ENCODE peak calls at places on chromosomes 7 and 10, in six cellular contexts. S is thoracic aorta, X is thyroid gland, U is heart right ventricle, Z is cardiac muscle cell, I is lower lobe of right lung. G is an unnamed sample. For H3K4me1, the result is how much of the 10 kb centered on the place peaks cover.

GRCh38 chr7:54874804-54875203 is 115.8 kb upstream of the SEC61G start:
- DNase-seq in S (no peak), X (no peak), U (no peak), Z (no peak), I (no peak), G (no peak)

GRCh38 chr10:80196270-80196949 is 8.9 kb downstream of the ANXA11 start:
- DNase-seq in S (peak), X (peak), U (no peak), Z (peak), I (peak), G (peak)

GRCh38 chr7:5143935-5144903 is 45.8 kb upstream of the WIPI2 start:
- DNase-seq in S (no peak), X (no peak), U (no peak), Z (no peak), I (no peak), G (peak)

GRCh38 chr7:148661471-148661870 is 37.2 kb upstream of the CUL1 start:
- DNase-seq in S (no peak), X (no peak), U (no peak), Z (no peak), I (no peak), G (no peak)

GRCh38 chr10:77592946-77593636 is 44.5 kb downstream of the KCNMA1 start:
- DNase-seq in S (peak), X (no peak), U (no peak), Z (no peak), I (no peak), G (no peak)

GRCh38 chr10:6069101-6069931 is 7.1 kb upstream of the IL2RA start:
- DNase-seq in S (no peak), X (no peak), U (no peak), Z (no peak), I (no peak), G (no peak)

GRCh38 chr10:571643-572042 is 117.8 kb downstream of the DIP2C start:
- DNase-seq in S (no peak), X (no peak), U (no peak), Z (no peak), I (peak), G (no peak)

GRCh38 chr7:2165610-2166594 is 66.8 kb downstream of the MAD1L1 start:
- DNase-seq in S (no peak), X (no peak), U (no peak), Z (no peak), I (no peak), G (no peak)

GRCh38 chr10:124688889-124689670 is 55.1 kb downstream of the FAM53B start:
- DNase-seq in S (no peak), X (no peak), U (no peak), Z (peak), I (peak), G (no peak)

GRCh38 chr7:435518-436366 is 83.9 kb downstream of the PDGFA start:
- DNase-seq in S (no peak), X (no peak), U (peak), Z (no peak), I (peak), G (no peak)

GRCh38 chr10:106618611-106619010 is 545.9 kb downstream of the SORCS1 start:
- DNase-seq in S (no peak), X (no peak), U (no peak), Z (no peak), I (no peak), G (no peak)

GRCh38 chr10:28250782-28251181 is 52.1 kb downstream of the MPP7 start:
- DNase-seq in S (no peak), X (no peak), U (no peak), Z (no peak), I (no peak), G (no peak)

GRCh38 chr7:134954197-134955082 is 31.9 kb upstream of the AGBL3 start:
- DNase-seq in S (no peak), X (no peak), U (no peak), Z (peak), I (no peak), G (no peak)

GRCh38 chr10:19605806-19606205 is 210.4 kb upstream of the PLXDC2 start:
- DNase-seq in S (no peak), X (no peak), U (no peak), Z (no peak), I (no peak), G (no peak)

GRCh38 chr10:128324468-128324867 is 198.2 kb upstream of the MKI67 start:
- DNase-seq in S (no peak), X (no peak), U (no peak), Z (no peak), I (no peak), G (no peak)

GRCh38 chr7:91915401-91916067 is 25.1 kb upstream of the AKAP9 start:
- DNase-seq in S (no peak), X (no peak), U (no peak), Z (no peak), I (no peak), G (no peak)

GRCh38 chr7:121027761-121028681 is 39.5 kb downstream of the CPED1 start:
- DNase-seq in S (no peak), X (no peak), U (no peak), Z (peak), I (no peak), G (no peak)

GRCh38 chr10:7686351-7687171 is 16.6 kb upstream of the ITIH2 start:
- DNase-seq in S (no peak), X (no peak), U (no peak), Z (no peak), I (peak), G (no peak)

GRCh38 chr7:149748223-149748874 is 25.0 kb downstream of the ZNF467 start:
- DNase-seq in S (no peak), X (no peak), U (no peak), Z (no peak), I (no peak), G (no peak)

GRCh38 chr7:157555921-157556320 is 219.1 kb downstream of the DNAJB6 start:
- DNase-seq in S (no peak), X (no peak), U (no peak), Z (no peak), I (no peak), G (no peak)

GRCh38 chr10:106655606-106656005 is 508.9 kb downstream of the SORCS1 start:
- DNase-seq in S (no peak), X (no peak), U (no peak), Z (no peak), I (no peak), G (no peak)

GRCh38 chr10:69800109-69800508 is 1.6 kb upstream of the COL13A1 start:
- DNase-seq in S (no peak), X (peak), U (no peak), Z (peak), I (no peak), G (peak)

GRCh38 chr7:155685070-155685790 is 40.8 kb downstream of the RBM33 start:
- DNase-seq in S (no peak), X (no peak), U (no peak), Z (no peak), I (no peak), G (no peak)

GRCh38 chr7:29122081-29122480 is 24.3 kb downstream of the CPVL start:
- DNase-seq in S (no peak), X (no peak), U (peak), Z (no peak), I (no peak), G (no peak)

GRCh38 chr10:47444047-47444446 is 39.9 kb downstream of the ANXA8 start:
- DNase-seq in S (no peak), X (no peak), U (no peak), Z (no peak), I (peak), G (no peak)

GRCh38 chr7:140048138-140048537 is 14.6 kb downstream of the PARP12 start:
- DNase-seq in S (no peak), X (no peak), U (peak), Z (peak), I (no peak), G (no peak)

GRCh38 chr7:92695308-92696261 is 105.4 kb upstream of the FAM133B start:
- DNase-seq in S (no peak), X (peak), U (peak), Z (peak), I (peak), G (peak)

GRCh38 chr7:103855671-103856070 is 133.8 kb downstream of the RELN start:
- DNase-seq in S (no peak), X (no peak), U (no peak), Z (no peak), I (no peak), G (no peak)

GRCh38 chr10:98748298-98748697 is 301.6 kb upstream of the HPS1 start:
- DNase-seq in S (no peak), X (no peak), U (no peak), Z (peak), I (no peak), G (no peak)

GRCh38 chr7:72493850-72494661 is 81.9 kb upstream of the CALN1 start:
- DNase-seq in S (no peak), X (peak), U (peak), Z (peak), I (peak), G (peak)

GRCh38 chr10:70265032-70265689 is 18.6 kb downstream of the NPFFR1 start:
- DNase-seq in S (no peak), X (peak), U (no peak), Z (peak), I (no peak), G (no peak)

GRCh38 chr10:12735843-12736462 is 265.6 kb downstream of the CCDC3 start:
- DNase-seq in S (peak), X (no peak), U (no peak), Z (no peak), I (no peak), G (no peak)

GRCh38 chr7:103132995-103133688 is 15.8 kb downstream of the NAPEPLD start:
- DNase-seq in S (no peak), X (peak), U (no peak), Z (no peak), I (no peak), G (no peak)

GRCh38 chr7:17781491-17782215 is 158.6 kb downstream of the SNX13 start:
- DNase-seq in S (no peak), X (no peak), U (no peak), Z (no peak), I (no peak), G (no peak)

GRCh38 chr7:155402941-155403340 is 55.0 kb upstream of the EN2 start:
- DNase-seq in S (no peak), X (no peak), U (no peak), Z (no peak), I (no peak), G (no peak)

GRCh38 chr10:129465796-129466702 is 992 bp upstream of the MGMT start:
- DNase-seq in S (no peak), X (no peak), U (no peak), Z (no peak), I (no peak), G (no peak)

GRCh38 chr10:129467346-129468119 is 492 bp downstream of the MGMT start:
- DNase-seq in S (no peak), X (peak), U (no peak), Z (no peak), I (peak), G (peak)

GRCh38 chr10:129468187-129468586 is 1.1 kb downstream of the MGMT start:
- DNase-seq in S (no peak), X (no peak), U (no peak), Z (no peak), I (no peak), G (no peak)

GRCh38 chr10:129464251-129464650 is 2.8 kb upstream of the MGMT start:
- DNase-seq in S (no peak), X (no peak), U (no peak), Z (no peak), I (no peak), G (no peak)

GRCh38 chr10:129466703-129467345 is at the start of gene MGMT:
- DNase-seq in S (peak), X (peak), U (peak), Z (peak), I (peak), G (peak)
- H3K4me1 ChIP-seq in S (under half), X (under half), U (under half), Z (under half), I (under half), G (under half)

DNA sequence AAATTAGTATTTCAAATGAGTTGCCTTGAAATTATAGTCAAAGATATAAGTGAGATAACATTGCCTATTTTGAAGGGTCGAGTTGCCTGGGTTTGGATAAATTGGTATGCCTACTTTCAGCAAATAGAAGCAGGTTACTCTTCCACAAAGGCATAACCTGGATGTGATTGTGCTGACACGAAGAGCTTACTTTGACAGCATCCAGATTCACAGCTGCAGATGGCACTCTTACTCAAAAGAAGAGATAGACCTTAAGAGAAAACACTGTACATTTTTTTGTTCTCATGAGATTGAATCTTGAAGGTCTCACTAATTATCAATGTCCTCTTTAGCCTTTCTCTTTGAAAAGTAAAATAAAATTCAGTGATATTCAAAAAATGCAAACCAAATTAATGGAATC is 1338.7 kb downstream of the REEP3 start:
- DNase-seq in S (no peak), X (no peak), U (no peak), Z (no peak), I (no peak), G (no peak)
- TF ChIP-seq CTCF in S (no peak), X (no peak), U (no peak), Z (no peak), I (no peak), G (no peak)

GRCh38 chr7:77244222-77244934 is 44.8 kb upstream of the FGL2 start:
- DNase-seq in S (no peak), X (no peak), U (no peak), Z (no peak), I (no peak), G (no peak)

GRCh38 chr7:77245015-77245755 is 45.6 kb upstream of the FGL2 start:
- DNase-seq in S (no peak), X (peak), U (peak), Z (peak), I (peak), G (no peak)

GRCh38 chr7:77242068-77242467 is 42.4 kb upstream of the FGL2 start:
- DNase-seq in S (no peak), X (no peak), U (no peak), Z (peak), I (no peak), G (no peak)

GRCh38 chr7:77239471-77239870 is 39.9 kb upstream of the FGL2 start:
- DNase-seq in S (no peak), X (no peak), U (no peak), Z (no peak), I (no peak), G (no peak)

GRCh38 chr7:77242535-77242934 is 42.9 kb upstream of the FGL2 start:
- DNase-seq in S (no peak), X (no peak), U (no peak), Z (peak), I (no peak), G (no peak)
- H3K4me1 ChIP-seq in S (half or more), X (under half), U (under half), Z (half or more), I (under half), G (under half)

DNA sequence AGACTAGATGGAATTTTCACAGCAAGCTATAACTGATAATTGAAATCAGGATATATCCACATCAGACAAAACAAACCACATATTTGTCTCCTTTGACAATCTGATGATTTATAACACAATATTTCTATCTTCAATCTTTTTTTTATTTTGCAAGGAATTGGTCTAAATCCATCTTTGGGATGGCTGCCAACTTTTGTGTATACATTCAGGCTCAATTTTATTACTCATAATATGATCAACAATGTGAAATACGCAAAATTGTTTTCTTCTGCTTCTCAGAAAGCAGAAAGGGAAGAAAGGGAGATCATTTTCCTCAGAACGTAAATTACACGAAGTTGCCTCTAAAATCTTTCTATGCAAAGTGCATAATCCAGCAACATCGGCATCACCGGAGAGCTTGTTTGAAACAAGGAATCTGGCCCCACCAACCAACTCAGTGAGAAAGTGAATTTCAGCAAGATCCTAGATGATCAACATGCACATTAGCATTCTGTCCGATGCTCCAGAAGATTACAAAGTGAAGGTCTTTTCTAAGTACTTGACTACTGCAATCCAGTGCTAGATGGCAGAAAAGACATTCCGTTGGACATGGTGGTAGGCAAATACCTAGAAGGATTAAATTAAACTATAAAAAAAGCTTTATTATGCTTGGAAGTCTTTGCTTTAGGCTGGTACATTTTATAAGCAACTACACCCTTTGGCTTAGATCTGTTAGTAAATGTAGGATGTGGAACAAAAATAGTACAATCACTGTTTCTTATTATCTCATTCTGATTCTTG is 126.3 kb upstream of the RSU1 start:
- DNase-seq in S (no peak), X (no peak), U (no peak), Z (no peak), I (no peak), G (no peak)
- TF ChIP-seq CTCF in S (no peak), X (no peak), U (no peak), Z (no peak), I (no peak), G (no peak)

G was measured in body of pancreas.